ENCODE peak calls at places on chromosomes 11 and 22, in four cellular contexts. One of them, this sample, is unnamed. For H3K9me1 and H3K4me1, the result is how much of the 10 kb centered on the place peaks cover.

GRCh38 chr22:37169947-37170688 is 17.9 kb downstream of the C1QTNF6 start:
- DNase-seq in IMR-90: no peak
- DNase-seq in K562: peak
- DNase-seq in endothelial cell of umbilical vein: no peak
- DNase-seq in this sample: no peak

GRCh38 chr22:46801331-46801811 is 38.9 kb downstream of the TBC1D22A start:
- DNase-seq in IMR-90: no peak
- DNase-seq in endothelial cell of umbilical vein: no peak
- DNase-seq in K562: no peak
- DNase-seq in this sample: no peak

GRCh38 chr11:122264121-122264520 is 148.1 kb upstream of the BLID start:
- DNase-seq in IMR-90: no peak
- DNase-seq in K562: no peak
- DNase-seq in endothelial cell of umbilical vein: no peak
- DNase-seq in this sample: no peak

GRCh38 chr11:88179966-88180629 is 4.9 kb upstream of the RAB38 start:
- DNase-seq in IMR-90: peak
- DNase-seq in endothelial cell of umbilical vein: no peak
- DNase-seq in K562: no peak
- DNase-seq in this sample: peak

GRCh38 chr11:131118247-131118646 is 202.0 kb upstream of the SNX19 start:
- DNase-seq in IMR-90: no peak
- DNase-seq in K562: no peak
- DNase-seq in endothelial cell of umbilical vein: no peak
- DNase-seq in this sample: peak

GRCh38 chr11:81596709-81597108 is 1137.0 kb downstream of the FAM181B start:
- DNase-seq in K562: no peak
- DNase-seq in endothelial cell of umbilical vein: no peak
- DNase-seq in IMR-90: no peak
- DNase-seq in this sample: no peak

GRCh38 chr11:67631853-67632174 is 2.1 kb upstream of the NUDT8 start:
- DNase-seq in IMR-90: no peak
- DNase-seq in K562: no peak
- DNase-seq in endothelial cell of umbilical vein: no peak
- DNase-seq in this sample: no peak

GRCh38 chr11:95363710-95364109 is 132.7 kb upstream of the SESN3 start:
- DNase-seq in IMR-90: no peak
- DNase-seq in endothelial cell of umbilical vein: no peak
- DNase-seq in K562: no peak
- DNase-seq in this sample: no peak

GRCh38 chr11:108698844-108699642 is 34.2 kb downstream of the DDX10 start:
- DNase-seq in K562: no peak
- DNase-seq in IMR-90: no peak
- DNase-seq in endothelial cell of umbilical vein: no peak
- DNase-seq in this sample: peak

GRCh38 chr11:5938603-5938965 is 3.5 kb upstream of the OR56A3 start:
- DNase-seq in endothelial cell of umbilical vein: no peak
- DNase-seq in IMR-90: no peak
- DNase-seq in K562: no peak
- DNase-seq in this sample: no peak

GRCh38 chr22:26673485-26673884 is 16.1 kb downstream of the MIAT start:
- DNase-seq in endothelial cell of umbilical vein: no peak
- DNase-seq in K562: no peak
- DNase-seq in IMR-90: no peak
- DNase-seq in this sample: peak

GRCh38 chr11:14357843-14358728 is 897 bp downstream of the RRAS2 start:
- DNase-seq in endothelial cell of umbilical vein: peak
- DNase-seq in K562: peak
- DNase-seq in IMR-90: peak
- DNase-seq in this sample: no peak

GRCh38 chr11:20089796-20090653 is 70.2 kb downstream of the DBX1 start:
- DNase-seq in IMR-90: peak
- DNase-seq in K562: peak
- DNase-seq in endothelial cell of umbilical vein: peak
- DNase-seq in this sample: no peak

GRCh38 chr22:50270302-50271010 is at the start of gene MAPK11:
- DNase-seq in endothelial cell of umbilical vein: peak
- DNase-seq in IMR-90: peak
- DNase-seq in K562: peak
- DNase-seq in this sample: no peak

GRCh38 chr22:50299724-50300619 is 7.5 kb downstream of the PLXNB2 start:
- DNase-seq in endothelial cell of umbilical vein: no peak
- DNase-seq in K562: peak
- DNase-seq in IMR-90: no peak
- DNase-seq in this sample: no peak

GRCh38 chr11:81749245-81749644 is 984.4 kb downstream of the FAM181B start:
- DNase-seq in endothelial cell of umbilical vein: no peak
- DNase-seq in K562: no peak
- DNase-seq in IMR-90: no peak
- DNase-seq in this sample: no peak

GRCh38 chr11:63998558-63999348 is 12.5 kb downstream of the OTUB1 start:
- DNase-seq in K562: no peak
- DNase-seq in endothelial cell of umbilical vein: no peak
- DNase-seq in IMR-90: no peak
- DNase-seq in this sample: no peak

GRCh38 chr11:64000026-64000739 is 13.9 kb downstream of the OTUB1 start:
- DNase-seq in K562: no peak
- DNase-seq in IMR-90: peak
- DNase-seq in endothelial cell of umbilical vein: peak
- DNase-seq in this sample: no peak

GRCh38 chr11:63999349-64000025 is 13.2 kb downstream of the OTUB1 start:
- DNase-seq in endothelial cell of umbilical vein: no peak
- DNase-seq in K562: peak
- DNase-seq in IMR-90: no peak
- DNase-seq in this sample: peak

GRCh38 chr11:64001552-64002427 is 15.6 kb downstream of the OTUB1 start:
- DNase-seq in K562: no peak
- DNase-seq in endothelial cell of umbilical vein: peak
- DNase-seq in IMR-90: no peak
- DNase-seq in this sample: no peak

GRCh38 chr11:64000740-64001514 is 14.7 kb downstream of the OTUB1 start:
- DNase-seq in K562: no peak
- DNase-seq in IMR-90: no peak
- DNase-seq in endothelial cell of umbilical vein: no peak
- DNase-seq in this sample: no peak
- TF ChIP-seq CTCF in K562: no peak
- TF ChIP-seq CTCF in IMR-90: no peak
- TF ChIP-seq CTCF in endothelial cell of umbilical vein: no peak
- TF ChIP-seq CTCF in this sample: no peak

GRCh38 chr11:112024178-112024777 is 930 bp upstream of the DLAT start:
- DNase-seq in endothelial cell of umbilical vein: no peak
- DNase-seq in K562: peak
- DNase-seq in IMR-90: no peak
- DNase-seq in this sample: no peak
- H3K9me1 ChIP-seq in endothelial cell of umbilical vein: under half
- H3K9me1 ChIP-seq in K562: under half
- H3K9me1 ChIP-seq in IMR-90: under half
- H3K9me1 ChIP-seq in this sample: under half

DNA sequence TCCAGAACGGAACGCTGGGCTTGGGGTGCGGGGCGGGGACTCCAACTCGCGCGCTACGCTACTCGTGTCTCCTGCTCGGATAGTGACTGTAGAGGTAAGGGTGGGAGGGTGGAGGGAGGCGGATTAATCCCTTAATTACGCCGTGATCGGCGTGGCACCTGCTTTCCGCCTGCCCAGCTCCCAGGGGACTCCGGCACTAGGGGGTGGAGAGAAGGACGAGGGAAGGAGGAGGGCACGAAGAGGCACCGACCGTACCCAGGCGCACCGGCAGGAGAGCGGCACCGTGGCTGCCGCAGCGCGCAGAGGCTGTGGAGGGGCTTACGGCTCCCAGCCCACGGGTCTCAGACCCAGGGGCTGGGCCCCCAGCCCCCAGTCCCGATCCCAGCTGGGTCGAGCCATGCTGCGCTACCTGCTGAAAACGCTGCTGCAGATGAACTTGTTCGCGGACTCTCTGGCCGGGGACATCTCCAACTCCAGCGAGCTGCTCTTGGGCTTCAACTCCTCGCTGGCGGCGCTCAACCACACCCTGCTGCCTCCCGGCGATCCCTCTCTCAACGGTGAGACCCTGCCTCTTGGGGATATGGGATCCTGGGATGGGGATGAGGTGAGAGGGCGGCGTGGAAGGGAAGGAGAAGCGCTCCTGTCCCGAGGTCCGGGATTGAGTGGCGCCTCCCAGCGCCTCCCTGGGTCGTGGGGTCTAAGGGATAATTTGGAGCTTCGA is at the start of gene ROBO3:
- DNase-seq in K562: no peak
- DNase-seq in IMR-90: no peak
- DNase-seq in endothelial cell of umbilical vein: no peak
- DNase-seq in this sample: no peak
- H3K4me1 ChIP-seq in K562: under half
- H3K4me1 ChIP-seq in IMR-90: under half
- H3K4me1 ChIP-seq in endothelial cell of umbilical vein: under half
- H3K4me1 ChIP-seq in this sample: under half

DNA sequence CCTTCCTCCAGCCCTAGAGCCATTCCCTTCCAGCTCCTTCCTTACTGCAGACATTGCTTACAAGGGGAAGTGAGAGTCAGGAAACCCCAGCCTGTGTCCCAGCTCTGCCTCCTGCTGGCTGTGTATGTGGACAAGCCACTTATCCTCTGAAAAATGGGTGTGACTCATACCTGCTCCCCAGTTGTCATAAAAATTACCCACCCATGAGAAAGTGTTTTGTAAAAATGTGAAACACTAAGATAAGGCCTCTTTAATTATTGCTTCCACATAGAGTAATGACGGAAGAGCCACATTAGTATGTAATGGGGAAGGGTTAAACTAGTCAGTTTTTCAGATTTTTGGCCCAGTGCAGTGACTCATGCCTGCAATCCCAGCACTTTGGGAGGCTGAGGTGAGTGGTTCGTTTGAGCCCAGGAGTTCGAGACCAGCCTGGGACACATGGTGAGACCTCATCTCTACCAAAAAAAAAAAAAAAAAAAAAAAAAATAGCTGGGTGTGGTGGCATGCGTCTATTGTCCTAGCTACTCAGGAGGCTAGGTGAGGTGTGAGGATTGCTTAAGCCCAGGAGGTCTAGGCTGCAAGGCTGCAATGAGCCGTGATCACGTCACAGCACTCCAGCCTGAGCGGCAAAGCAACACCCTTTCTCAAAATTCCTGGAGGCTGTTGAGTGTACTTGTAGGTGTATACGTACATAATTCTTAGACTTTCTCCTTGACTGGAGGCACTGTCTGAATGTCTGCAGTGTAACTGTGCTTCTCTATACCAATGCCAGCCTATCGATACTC is 84.9 kb downstream of the CTTN start:
- DNase-seq in K562: peak
- DNase-seq in IMR-90: peak
- DNase-seq in endothelial cell of umbilical vein: no peak
- DNase-seq in this sample: no peak
- TF ChIP-seq CTCF in K562: peak
- TF ChIP-seq CTCF in IMR-90: peak
- TF ChIP-seq CTCF in endothelial cell of umbilical vein: peak
- TF ChIP-seq CTCF in this sample: no peak

GRCh38 chr11:283405-284080 is 5.3 kb downstream of the NLRP6 start:
- DNase-seq in endothelial cell of umbilical vein: no peak
- DNase-seq in IMR-90: no peak
- DNase-seq in K562: no peak
- DNase-seq in this sample: no peak

GRCh38 chr11:282630-283360 is 4.6 kb downstream of the NLRP6 start:
- DNase-seq in endothelial cell of umbilical vein: no peak
- DNase-seq in K562: no peak
- DNase-seq in IMR-90: no peak
- DNase-seq in this sample: no peak

GRCh38 chr11:284081-285020 is 4.6 kb upstream of the PGGHG start:
- DNase-seq in endothelial cell of umbilical vein: no peak
- DNase-seq in K562: no peak
- DNase-seq in IMR-90: no peak
- DNase-seq in this sample: no peak

GRCh38 chr11:285894-286220 is 3.1 kb upstream of the PGGHG start:
- DNase-seq in K562: no peak
- DNase-seq in endothelial cell of umbilical vein: no peak
- DNase-seq in IMR-90: no peak
- DNase-seq in this sample: no peak

DNA sequence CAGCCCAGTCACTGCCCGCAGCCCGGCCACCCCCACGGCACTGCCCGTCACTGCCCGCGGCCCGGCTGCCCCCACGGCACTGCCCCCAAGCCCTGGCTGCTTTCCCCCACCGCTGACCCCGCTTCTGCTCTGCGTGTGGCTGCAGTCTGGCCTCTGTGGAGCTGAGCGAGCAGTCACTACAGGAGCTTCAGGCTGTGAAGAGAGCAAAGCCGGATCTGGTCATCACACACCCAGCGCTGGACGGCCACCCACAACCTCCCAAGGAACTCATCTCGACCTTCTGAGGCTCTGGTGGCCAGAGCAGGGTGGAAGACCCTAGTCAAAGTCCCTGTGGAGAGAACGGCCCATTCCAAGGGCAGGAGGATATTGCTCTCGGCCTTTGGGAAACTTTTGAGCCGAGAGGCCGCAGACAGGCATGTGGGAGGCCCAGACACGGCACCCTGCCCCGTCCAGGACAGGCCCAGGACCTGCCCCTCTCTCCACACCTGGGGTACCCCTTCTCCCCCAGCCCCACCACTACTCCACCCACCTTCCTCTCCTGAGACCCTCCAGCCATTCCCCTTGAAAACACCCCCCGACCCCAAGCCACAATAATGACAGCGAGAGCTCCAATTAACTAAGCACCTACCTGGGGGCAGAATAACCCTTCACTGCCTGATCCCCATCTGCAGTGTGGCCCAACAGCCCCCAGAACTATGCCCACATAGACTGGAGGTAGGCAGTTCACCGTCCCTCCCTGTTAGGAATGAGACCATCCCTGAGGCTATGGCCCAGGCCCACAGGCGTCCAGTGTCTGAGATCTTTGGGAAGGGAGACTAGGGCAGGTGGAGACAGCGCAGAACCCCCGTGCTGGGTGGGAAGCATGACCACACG is 3.7 kb upstream of the PGGHG start:
- DNase-seq in K562: no peak
- DNase-seq in IMR-90: no peak
- DNase-seq in endothelial cell of umbilical vein: no peak
- DNase-seq in this sample: no peak
- H3K9me1 ChIP-seq in K562: under half
- H3K9me1 ChIP-seq in IMR-90: under half
- H3K9me1 ChIP-seq in endothelial cell of umbilical vein: under half
- H3K9me1 ChIP-seq in this sample: under half

GRCh38 chr22:41844036-41844435 is 11.1 kb downstream of the SREBF2 start:
- DNase-seq in K562: no peak
- DNase-seq in IMR-90: no peak
- DNase-seq in endothelial cell of umbilical vein: no peak
- DNase-seq in this sample: no peak

GRCh38 chr22:41838842-41839618 is 6.1 kb downstream of the SREBF2 start:
- DNase-seq in IMR-90: no peak
- DNase-seq in endothelial cell of umbilical vein: no peak
- DNase-seq in K562: no peak
- DNase-seq in this sample: peak

GRCh38 chr22:41842996-41843970 is 10.4 kb downstream of the SREBF2 start:
- DNase-seq in endothelial cell of umbilical vein: no peak
- DNase-seq in IMR-90: no peak
- DNase-seq in K562: no peak
- DNase-seq in this sample: no peak

GRCh38 chr22:41840216-41840615 is 7.3 kb downstream of the SREBF2 start:
- DNase-seq in K562: no peak
- DNase-seq in endothelial cell of umbilical vein: no peak
- DNase-seq in IMR-90: no peak
- DNase-seq in this sample: no peak

GRCh38 chr22:41841085-41841712 is 8.3 kb downstream of the SREBF2 start:
- DNase-seq in IMR-90: no peak
- DNase-seq in endothelial cell of umbilical vein: no peak
- DNase-seq in K562: no peak
- DNase-seq in this sample: no peak
- H3K4me1 ChIP-seq in IMR-90: under half
- H3K4me1 ChIP-seq in endothelial cell of umbilical vein: under half
- H3K4me1 ChIP-seq in K562: half or more
- H3K4me1 ChIP-seq in this sample: half or more

This sample was measured in keratinocyte.